ENCODE peak calls at places on chromosome 17, in five cellular contexts. One of them, this sample, is unnamed.

GRCh38 chr17:63997341-63998048 is 656 bp upstream of the PRR29 start:
- DNase-seq in colonic mucosa: no peak
- DNase-seq in osteoblast: peak; percentile 79
- DNase-seq in tibial artery: no peak
- DNase-seq in right lobe of liver: no peak
- DNase-seq in this sample: no peak

GRCh38 chr17:79905832-79906231 is 66.6 kb upstream of the CBX4 start:
- DNase-seq in colonic mucosa: no peak
- DNase-seq in osteoblast: peak; percentile 53
- DNase-seq in tibial artery: no peak
- DNase-seq in right lobe of liver: no peak
- DNase-seq in this sample: no peak

GRCh38 chr17:66637491-66637890 is 197.4 kb upstream of the CACNG5 start:
- DNase-seq in colonic mucosa: no peak
- DNase-seq in osteoblast: no peak
- DNase-seq in tibial artery: no peak
- DNase-seq in right lobe of liver: no peak
- DNase-seq in this sample: no peak

GRCh38 chr17:79353548-79353947 is 257.3 kb downstream of the RBFOX3 start:
- DNase-seq in colonic mucosa: no peak
- DNase-seq in osteoblast: no peak
- DNase-seq in tibial artery: no peak
- DNase-seq in right lobe of liver: no peak
- DNase-seq in this sample: no peak

GRCh38 chr17:51508048-51508447 is 247.7 kb downstream of the UTP18 start:
- DNase-seq in colonic mucosa: no peak
- DNase-seq in osteoblast: no peak
- DNase-seq in tibial artery: no peak
- DNase-seq in right lobe of liver: no peak
- DNase-seq in this sample: no peak

GRCh38 chr17:79950711-79951110 is 85.0 kb downstream of the TBC1D16 start:
- DNase-seq in colonic mucosa: no peak
- DNase-seq in osteoblast: peak; percentile 62
- DNase-seq in tibial artery: no peak
- DNase-seq in right lobe of liver: no peak
- DNase-seq in this sample: no peak

GRCh38 chr17:20087538-20088250 is 78.5 kb downstream of the SPECC1 start:
- DNase-seq in colonic mucosa: no peak
- DNase-seq in osteoblast: no peak
- DNase-seq in tibial artery: no peak
- DNase-seq in right lobe of liver: no peak
- DNase-seq in this sample: no peak

GRCh38 chr17:50908860-50909764 is 43.0 kb upstream of the TOB1 start:
- DNase-seq in colonic mucosa: no peak
- DNase-seq in osteoblast: peak; percentile 65
- DNase-seq in tibial artery: no peak
- DNase-seq in right lobe of liver: peak; percentile 89
- DNase-seq in this sample: peak; percentile 71

GRCh38 chr17:78737332-78737731 is 44.7 kb downstream of the CYTH1 start:
- DNase-seq in colonic mucosa: no peak
- DNase-seq in osteoblast: peak; percentile 83
- DNase-seq in tibial artery: no peak
- DNase-seq in right lobe of liver: no peak
- DNase-seq in this sample: no peak

GRCh38 chr17:68789203-68789962 is 165.8 kb downstream of the ABCA8 start:
- DNase-seq in colonic mucosa: no peak
- DNase-seq in osteoblast: no peak
- DNase-seq in tibial artery: no peak
- DNase-seq in right lobe of liver: no peak
- DNase-seq in this sample: no peak

GRCh38 chr17:48297825-48298224 is 132.2 kb downstream of the SKAP1 start:
- DNase-seq in colonic mucosa: peak; percentile 46
- DNase-seq in osteoblast: no peak
- DNase-seq in tibial artery: no peak
- DNase-seq in right lobe of liver: no peak
- DNase-seq in this sample: no peak
- H3K27me3 ChIP-seq in colonic mucosa: no peaks in the 10 kb centered on the region
- H3K27me3 ChIP-seq in osteoblast: peaks cover 83% of the 10 kb centered on the region
- H3K27me3 ChIP-seq in tibial artery: no peaks in the 10 kb centered on the region
- H3K27me3 ChIP-seq in right lobe of liver: no peaks in the 10 kb centered on the region
- H3K27me3 ChIP-seq in this sample: no peaks in the 10 kb centered on the region

DNA sequence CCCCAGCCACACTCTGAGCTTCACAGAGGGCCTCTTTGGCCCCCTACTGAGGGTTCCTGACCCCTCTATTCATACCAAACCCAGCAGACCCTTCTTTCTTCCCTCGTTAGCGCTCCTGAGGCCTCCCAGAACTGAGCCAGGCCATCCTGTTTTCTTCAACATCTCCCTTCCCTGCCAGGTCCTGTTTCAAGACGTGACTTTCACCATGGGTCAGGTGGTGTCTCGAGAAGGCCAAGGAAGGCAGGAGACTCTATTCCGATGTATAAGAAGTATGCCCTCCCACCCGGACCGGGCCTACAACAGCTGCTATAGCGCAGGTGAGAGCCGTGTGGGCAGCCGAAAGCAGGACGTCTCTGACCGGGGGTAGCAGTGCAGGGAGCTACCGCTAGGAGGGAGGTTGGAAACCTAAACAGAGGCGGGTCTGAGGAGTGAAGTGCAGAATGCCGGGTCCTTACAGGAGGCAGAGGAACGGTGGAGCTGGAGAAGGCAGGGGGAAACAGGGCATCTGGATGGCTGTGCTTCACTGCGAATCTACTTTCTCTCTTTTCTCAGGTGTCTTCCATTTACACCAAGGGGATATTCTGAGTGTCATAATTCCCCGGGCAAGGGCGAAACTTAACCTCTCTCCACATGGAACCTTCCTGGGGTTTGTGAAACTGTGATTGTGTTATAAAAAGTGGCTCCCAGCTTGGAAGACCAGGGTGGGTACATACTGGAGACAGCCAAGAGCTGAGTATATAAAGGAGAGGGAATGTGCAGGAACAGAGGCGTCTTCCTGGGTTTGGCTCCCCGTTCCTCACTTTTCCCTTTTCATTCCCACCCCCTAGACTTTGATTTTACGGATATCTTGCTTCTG is 1.3 kb upstream of the SENP3 start:
- DNase-seq in colonic mucosa: peak; percentile 87
- DNase-seq in osteoblast: peak; percentile 95
- DNase-seq in tibial artery: peak; percentile 42
- DNase-seq in right lobe of liver: peak; percentile 64
- DNase-seq in this sample: peak; percentile 67
- TF ChIP-seq CTCF in colonic mucosa: peak; percentile 47
- TF ChIP-seq CTCF in osteoblast: peak; percentile 64
- TF ChIP-seq CTCF in tibial artery: peak; percentile 33
- TF ChIP-seq CTCF in right lobe of liver: peak; percentile 45
- TF ChIP-seq CTCF in this sample: no peak

DNA sequence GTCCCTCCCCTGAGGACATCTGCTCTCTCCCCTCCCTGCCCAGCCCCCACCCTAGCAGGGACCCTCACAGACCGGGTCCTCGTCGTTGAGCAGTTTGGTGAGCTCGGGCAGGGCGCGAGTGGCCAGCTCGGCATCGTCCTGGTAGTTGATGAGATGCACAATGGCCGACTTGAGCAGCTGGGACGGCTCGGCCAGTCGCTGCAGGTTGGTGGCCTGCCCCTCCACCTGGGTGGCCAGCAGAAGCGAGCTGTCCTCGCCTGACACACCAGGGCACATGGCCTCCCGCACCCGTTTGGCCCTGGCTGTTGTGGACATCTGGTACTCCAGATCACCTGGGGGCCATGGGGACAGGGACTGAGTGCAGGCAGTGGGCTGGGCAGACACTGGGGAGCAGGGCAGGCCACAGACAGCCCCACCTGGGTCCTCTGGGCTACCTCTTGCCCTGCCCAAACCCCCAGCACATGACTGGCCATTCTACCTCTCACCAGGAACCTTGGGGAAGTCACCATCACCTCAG is 17.1 kb downstream of the JUP start:
- DNase-seq in colonic mucosa: no peak
- DNase-seq in osteoblast: peak; percentile 36
- DNase-seq in tibial artery: no peak
- DNase-seq in right lobe of liver: no peak
- DNase-seq in this sample: no peak
- H3K36me3 ChIP-seq in colonic mucosa: peaks cover 19% of the 10 kb centered on the region
- H3K36me3 ChIP-seq in osteoblast: no peaks in the 10 kb centered on the region
- H3K36me3 ChIP-seq in tibial artery: peaks cover 81% of the 10 kb centered on the region
- H3K36me3 ChIP-seq in right lobe of liver: no peaks in the 10 kb centered on the region
- H3K36me3 ChIP-seq in this sample: peaks cover 13% of the 10 kb centered on the region

DNA sequence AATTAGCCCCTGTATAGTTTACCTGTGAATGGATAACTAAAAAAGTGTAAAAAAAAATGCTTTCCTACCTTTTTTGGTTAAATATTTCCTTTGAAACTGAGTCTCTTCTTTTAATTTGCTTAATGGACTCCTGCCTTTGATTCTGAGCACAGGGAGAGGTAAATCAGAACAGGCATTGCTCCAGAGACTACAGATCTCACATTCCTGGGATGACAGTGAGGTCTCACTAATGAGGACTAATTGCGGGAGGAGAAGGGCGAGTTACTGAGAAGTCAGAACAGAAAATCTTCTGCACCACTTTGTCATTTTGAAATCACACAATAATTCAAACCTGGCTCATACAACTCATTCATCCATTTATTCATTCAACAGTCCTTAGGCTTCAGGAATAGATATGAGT is 437.0 kb upstream of the ASIC2 start:
- DNase-seq in colonic mucosa: no peak
- DNase-seq in osteoblast: no peak
- DNase-seq in tibial artery: no peak
- DNase-seq in right lobe of liver: no peak
- DNase-seq in this sample: no peak
- H3K27me3 ChIP-seq in colonic mucosa: peaks cover 5% of the 10 kb centered on the region
- H3K27me3 ChIP-seq in osteoblast: no peaks in the 10 kb centered on the region
- H3K27me3 ChIP-seq in tibial artery: no peaks in the 10 kb centered on the region
- H3K27me3 ChIP-seq in right lobe of liver: no peaks in the 10 kb centered on the region
- H3K27me3 ChIP-seq in this sample: peaks cover 7% of the 10 kb centered on the region

GRCh38 chr17:82926081-82926480 is 86.3 kb upstream of the ZNF750 start:
- DNase-seq in colonic mucosa: no peak
- DNase-seq in osteoblast: no peak
- DNase-seq in tibial artery: no peak
- DNase-seq in right lobe of liver: peak; percentile 14
- DNase-seq in this sample: no peak

GRCh38 chr17:82924812-82925211 is 85.0 kb upstream of the ZNF750 start:
- DNase-seq in colonic mucosa: no peak
- DNase-seq in osteoblast: no peak
- DNase-seq in tibial artery: no peak
- DNase-seq in right lobe of liver: peak; percentile 13
- DNase-seq in this sample: no peak

GRCh38 chr17:82926716-82927115 is 86.9 kb upstream of the ZNF750 start:
- DNase-seq in colonic mucosa: no peak
- DNase-seq in osteoblast: no peak
- DNase-seq in tibial artery: no peak
- DNase-seq in right lobe of liver: peak; percentile 15
- DNase-seq in this sample: no peak

GRCh38 chr17:82924214-82924613 is 84.4 kb upstream of the ZNF750 start:
- DNase-seq in colonic mucosa: no peak
- DNase-seq in osteoblast: no peak
- DNase-seq in tibial artery: no peak
- DNase-seq in right lobe of liver: no peak
- DNase-seq in this sample: no peak

GRCh38 chr17:82925336-82925735 is 85.5 kb upstream of the ZNF750 start:
- DNase-seq in colonic mucosa: no peak
- DNase-seq in osteoblast: no peak
- DNase-seq in tibial artery: no peak
- DNase-seq in right lobe of liver: peak; percentile 10
- DNase-seq in this sample: no peak
- TF ChIP-seq CTCF in colonic mucosa: no peak
- TF ChIP-seq CTCF in osteoblast: no peak
- TF ChIP-seq CTCF in tibial artery: no peak
- TF ChIP-seq CTCF in right lobe of liver: no peak
- TF ChIP-seq CTCF in this sample: no peak

GRCh38 chr17:62754696-62755095 is 53.4 kb downstream of the MARCHF10 start:
- DNase-seq in colonic mucosa: no peak
- DNase-seq in osteoblast: no peak
- DNase-seq in tibial artery: no peak
- DNase-seq in right lobe of liver: no peak
- DNase-seq in this sample: no peak

GRCh38 chr17:62756198-62756597 is 51.9 kb downstream of the MARCHF10 start:
- DNase-seq in colonic mucosa: no peak
- DNase-seq in osteoblast: no peak
- DNase-seq in tibial artery: no peak
- DNase-seq in right lobe of liver: no peak
- DNase-seq in this sample: no peak

GRCh38 chr17:62751350-62751691 is 56.8 kb downstream of the MARCHF10 start:
- DNase-seq in colonic mucosa: no peak
- DNase-seq in osteoblast: no peak
- DNase-seq in tibial artery: no peak
- DNase-seq in right lobe of liver: no peak
- DNase-seq in this sample: no peak

GRCh38 chr17:62755139-62755851 is 52.8 kb downstream of the MARCHF10 start:
- DNase-seq in colonic mucosa: no peak
- DNase-seq in osteoblast: no peak
- DNase-seq in tibial artery: no peak
- DNase-seq in right lobe of liver: no peak
- DNase-seq in this sample: no peak

GRCh38 chr17:62753562-62753961 is 54.6 kb downstream of the MARCHF10 start:
- DNase-seq in colonic mucosa: no peak
- DNase-seq in osteoblast: no peak
- DNase-seq in tibial artery: no peak
- DNase-seq in right lobe of liver: no peak
- DNase-seq in this sample: no peak
- H3K36me3 ChIP-seq in colonic mucosa: no peaks in the 10 kb centered on the region
- H3K36me3 ChIP-seq in osteoblast: no peaks in the 10 kb centered on the region
- H3K36me3 ChIP-seq in tibial artery: no peaks in the 10 kb centered on the region
- H3K36me3 ChIP-seq in right lobe of liver: no peaks in the 10 kb centered on the region
- H3K36me3 ChIP-seq in this sample: no peaks in the 10 kb centered on the region

GRCh38 chr17:48733632-48734327 is 5.2 kb upstream of the HOXB13 start:
- DNase-seq in colonic mucosa: no peak
- DNase-seq in osteoblast: no peak
- DNase-seq in tibial artery: no peak
- DNase-seq in right lobe of liver: no peak
- DNase-seq in this sample: no peak
- H3K27me3 ChIP-seq in colonic mucosa: peaks cover 34% of the 10 kb centered on the region
- H3K27me3 ChIP-seq in osteoblast: peaks cover 93% of the 10 kb centered on the region
- H3K27me3 ChIP-seq in tibial artery: no peaks in the 10 kb centered on the region
- H3K27me3 ChIP-seq in right lobe of liver: peaks cover 21% of the 10 kb centered on the region
- H3K27me3 ChIP-seq in this sample: peaks cover 3% of the 10 kb centered on the region

DNA sequence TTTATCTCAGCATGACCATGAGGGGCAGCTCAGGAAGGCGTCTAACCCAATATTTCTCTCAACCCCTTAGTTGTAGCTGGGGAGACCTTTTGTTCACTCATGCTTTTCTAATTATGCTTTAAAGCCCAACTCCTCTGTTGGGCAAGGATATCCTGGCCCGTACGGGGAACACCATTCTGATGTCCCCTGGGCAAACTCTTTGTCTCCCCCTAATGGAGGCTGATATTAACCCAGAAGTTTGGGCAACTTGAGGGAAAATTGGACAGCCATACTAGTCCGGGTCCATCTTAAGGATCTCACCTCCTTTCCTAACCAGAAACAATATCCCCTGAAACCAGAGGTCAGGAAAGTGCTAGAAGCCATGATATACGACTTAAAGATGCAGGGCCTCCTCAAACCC is 143.7 kb upstream of the COX10 start:
- DNase-seq in colonic mucosa: no peak
- DNase-seq in osteoblast: no peak
- DNase-seq in tibial artery: no peak
- DNase-seq in right lobe of liver: no peak
- DNase-seq in this sample: no peak
- TF ChIP-seq CTCF in colonic mucosa: no peak
- TF ChIP-seq CTCF in osteoblast: peak; percentile 19
- TF ChIP-seq CTCF in tibial artery: no peak
- TF ChIP-seq CTCF in right lobe of liver: peak; percentile 46
- TF ChIP-seq CTCF in this sample: no peak